ENCODE peak calls at places on chromosomes 3 and 15, in eight cellular contexts. L, A, D, M, H, C, O and F are unnamed samples.
A peak's percentile ranks its signal among the peaks of the same experiment; 100 is the strongest.

GRCh38 chr15:94965593-94965992 is 734.2 kb downstream of the MCTP2 start:
- DNase-seq in H (no peak), L (no peak), A (no peak), C (no peak), D (no peak), O (no peak), M (no peak), F (no peak)

GRCh38 chr15:54618120-54618519 is 578.6 kb downstream of the RSL24D1 start:
- DNase-seq in O (no peak), A (no peak), C (no peak), H (no peak), D (no peak), M (no peak), L (no peak), F (no peak)

GRCh38 chr3:10964537-10965167 is 27.9 kb upstream of the SLC6A1 start:
- DNase-seq in M (no peak), L (no peak), H (peak; percentile 57), C (no peak), D (no peak), A (no peak), O (no peak), F (no peak)

GRCh38 chr3:16304065-16305010 is 39.3 kb downstream of the OXNAD1 start:
- DNase-seq in A (no peak), M (no peak), D (no peak), H (no peak), C (no peak), O (no peak), L (no peak), F (no peak)

GRCh38 chr3:51378726-51379125 is 6.4 kb upstream of the MANF start:
- DNase-seq in M (no peak), C (no peak), H (no peak), O (no peak), D (no peak), A (peak; percentile 23), L (no peak), F (no peak)

GRCh38 chr3:56456117-56456516 is 12.2 kb downstream of the ERC2 start:
- DNase-seq in M (no peak), D (no peak), O (no peak), C (no peak), L (no peak), A (no peak), H (no peak), F (no peak)

GRCh38 chr15:71278989-71279756 is 163.9 kb downstream of the THSD4 start:
- DNase-seq in L (no peak), C (no peak), H (no peak), D (peak; percentile 92), O (peak; percentile 75), A (no peak), M (no peak), F (no peak)

GRCh38 chr3:76646921-76647562 is 392.9 kb upstream of the ROBO2 start:
- DNase-seq in H (no peak), L (no peak), D (no peak), A (no peak), C (no peak), O (no peak), M (no peak), F (no peak)

GRCh38 chr15:90686435-90687218 is 30.5 kb upstream of the BLM start:
- DNase-seq in D (no peak), H (peak; percentile 62), O (no peak), C (no peak), L (peak; percentile 20), M (no peak), A (no peak), F (no peak)

GRCh38 chr3:53842436-53843194 is 3.6 kb downstream of the CHDH start:
- DNase-seq in H (no peak), M (no peak), O (peak; percentile 90), D (no peak), A (peak; percentile 80), L (no peak), C (no peak), F (no peak)

GRCh38 chr3:22175899-22176298 is 424.9 kb upstream of the ZNF385D start:
- DNase-seq in H (no peak), L (no peak), M (no peak), C (no peak), A (no peak), D (no peak), O (no peak), F (no peak)

GRCh38 chr15:61404567-61404966 is 175.5 kb upstream of the RORA start:
- DNase-seq in L (no peak), M (no peak), O (no peak), H (no peak), D (no peak), A (no peak), C (no peak), F (no peak)

GRCh38 chr3:127836004-127836882 is 13.9 kb upstream of the MGLL start:
- DNase-seq in L (no peak), O (no peak), D (no peak), H (no peak), A (no peak), C (no peak), M (no peak), F (no peak)

GRCh38 chr3:133081016-133081415 is 42.8 kb downstream of the TMEM108 start:
- DNase-seq in H (no peak), A (no peak), L (no peak), D (no peak), C (no peak), M (no peak), O (no peak), F (no peak)

GRCh38 chr3:46881819-46882376 is 4.4 kb downstream of the PTH1R start:
- DNase-seq in H (no peak), D (no peak), O (no peak), C (no peak), A (no peak), L (peak; percentile 42), M (no peak), F (no peak)

GRCh38 chr3:193040836-193041672 is 123.4 kb upstream of the MB21D2 start:
- DNase-seq in M (no peak), D (peak; percentile 13), C (no peak), O (no peak), L (peak; percentile 7), H (no peak), A (no peak), F (no peak)

GRCh38 chr3:47381317-47382157 is 716 bp downstream of the PTPN23 start:
- DNase-seq in A (peak; percentile 83), O (peak; percentile 91), H (peak; percentile 86), C (peak; percentile 66), M (peak; percentile 92), D (peak; percentile 67), L (peak; percentile 84), F (peak; percentile 61)

GRCh38 chr3:6861331-6861988 is 545 bp downstream of the GRM7 start:
- DNase-seq in L (no peak), O (no peak), A (peak; percentile 54), D (no peak), H (no peak), C (no peak), M (no peak), F (no peak)

GRCh38 chr15:85789496-85789875 is 5.2 kb downstream of the KLHL25 start:
- DNase-seq in C (no peak), H (no peak), O (no peak), D (no peak), A (peak; percentile 54), M (no peak), L (no peak), F (no peak)

GRCh38 chr15:34514251-34514760 is 69.1 kb downstream of the GOLGA8B start:
- DNase-seq in H (no peak), C (no peak), A (peak; percentile 72), D (no peak), O (no peak), L (peak; percentile 15), M (no peak), F (no peak)

GRCh38 chr15:70318594-70318993 is 220.9 kb upstream of the TLE3 start:
- DNase-seq in C (no peak), A (no peak), H (no peak), M (no peak), L (peak; percentile 44), O (no peak), D (no peak), F (no peak)

DNA sequence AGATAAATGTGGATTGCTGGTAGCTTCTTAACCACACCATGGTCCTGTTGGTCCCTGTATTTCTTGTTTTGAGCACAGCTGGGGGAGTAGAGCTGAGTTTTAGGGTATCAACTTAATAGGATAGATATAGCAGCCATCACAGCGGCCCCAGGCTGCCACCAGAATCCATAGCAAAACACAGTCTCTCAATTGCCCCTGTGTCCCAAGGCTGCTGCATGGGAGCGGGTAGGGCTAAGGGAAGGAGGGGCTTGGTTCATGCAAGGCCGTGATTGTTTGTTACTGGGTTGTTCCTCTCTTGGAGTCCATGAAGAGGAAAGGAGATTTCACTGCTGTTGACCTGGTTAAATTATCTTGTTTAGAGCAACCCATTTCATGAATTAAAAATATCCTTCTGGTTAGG is 22.1 kb downstream of the ARNT2 start:
- DNase-seq in C (no peak), L (no peak), M (no peak), H (no peak), A (no peak), O (no peak), D (no peak), F (no peak)
- TF ChIP-seq CTCF in C (no peak), L (no peak), M (no peak), H (no peak), A (no peak), O (no peak), D (no peak), F (no peak)

GRCh38 chr3:157351981-157352380 is 84.7 kb upstream of the PTX3 start:
- DNase-seq in O (no peak), L (no peak), H (no peak), D (no peak), C (no peak), A (no peak), M (no peak), F (no peak)
- TF ChIP-seq CTCF in O (no peak), L (no peak), H (peak; percentile 27), D (peak; percentile 15), C (no peak), A (no peak), M (no peak), F (no peak)

GRCh38 chr15:63531586-63531985 is 27.2 kb downstream of the USP3 start:
- DNase-seq in O (no peak), H (no peak), A (no peak), L (peak; percentile 31), M (no peak), C (no peak), D (no peak), F (no peak)
- TF ChIP-seq CTCF in O (no peak), H (peak; percentile 40), A (no peak), L (no peak), M (no peak), C (peak; percentile 21), D (peak; percentile 29), F (no peak)

DNA sequence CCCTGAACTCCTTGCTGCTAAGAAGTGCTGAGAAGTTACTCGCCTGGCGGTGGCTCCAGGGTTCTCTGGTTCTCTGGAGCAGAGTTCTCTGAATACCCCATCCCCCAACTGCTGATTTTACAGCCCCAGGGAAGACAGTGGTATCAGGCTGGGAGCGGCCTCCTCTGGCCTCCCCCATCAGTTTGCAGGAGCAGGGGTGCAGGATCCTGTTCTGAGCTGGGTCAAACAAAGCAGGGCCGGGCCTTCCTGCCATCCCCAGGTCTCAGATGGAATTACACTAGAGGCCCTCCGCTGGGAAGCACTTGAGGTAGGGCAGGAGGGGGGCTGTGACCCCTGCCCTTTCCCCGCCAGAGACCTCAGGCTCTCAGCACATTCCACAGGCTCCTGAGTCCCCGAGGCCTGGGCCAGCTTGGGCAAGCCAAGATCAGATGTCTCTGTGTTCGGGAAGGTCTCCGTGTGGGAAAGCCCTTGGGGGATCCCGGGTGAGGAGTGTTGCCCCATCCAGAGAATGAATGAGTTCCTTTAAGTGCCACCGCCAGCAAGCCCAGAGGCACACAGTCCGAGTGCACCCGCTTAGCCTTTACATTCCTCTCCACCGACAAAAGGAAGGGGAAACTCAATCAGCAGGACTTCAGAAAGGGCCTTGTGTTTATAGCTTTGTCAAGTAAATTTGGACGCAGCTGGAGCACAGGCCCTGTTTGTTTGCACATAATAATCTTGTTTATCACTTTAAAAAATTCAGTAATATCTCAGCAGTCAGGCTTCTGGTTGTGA is 150.0 kb downstream of the LRRK1 start:
- DNase-seq in L (no peak), D (no peak), M (no peak), C (no peak), H (no peak), A (no peak), O (no peak), F (no peak)
- TF ChIP-seq CTCF in L (no peak), D (peak; percentile 27), M (no peak), C (no peak), H (no peak), A (no peak), O (no peak), F (no peak)